ENCODE peak calls at places on chromosomes 2 and 18, in five cellular contexts. B is fibroblast of lung, P is neuronal stem cell, W is A673, S is mucosa of descending colon. O is an unnamed sample. For H3K9me3, the result is how much of the 10 kb centered on the place peaks cover.

GRCh38 chr18:23250893-23251656 is 115.8 kb downstream of the CABLES1 start:
- DNase-seq in B (no peak), P (no peak), W (no peak), S (no peak), O (no peak)

GRCh38 chr2:211086049-211086448 is 529.6 kb downstream of the CPS1 start:
- DNase-seq in B (no peak), P (peak), W (no peak), S (no peak), O (no peak)

GRCh38 chr2:75041226-75041625 is 82.8 kb downstream of the POLE4 start:
- DNase-seq in B (no peak), P (no peak), W (no peak), S (no peak), O (no peak)

GRCh38 chr2:64685430-64685829 is 31.7 kb upstream of the SERTAD2 start:
- DNase-seq in B (no peak), P (no peak), W (no peak), S (no peak), O (peak)

GRCh38 chr2:220241423-220241822 is 614.0 kb downstream of the SLC4A3 start:
- DNase-seq in B (peak), P (no peak), W (no peak), S (no peak), O (no peak)

GRCh38 chr2:229044581-229044980 is 226.5 kb downstream of the PID1 start:
- DNase-seq in B (peak), P (no peak), W (no peak), S (no peak), O (no peak)

GRCh38 chr2:190912731-190913130 is 32.1 kb downstream of the GLS start:
- DNase-seq in B (peak), P (no peak), W (no peak), S (no peak), O (no peak)

GRCh38 chr2:134411828-134412638 is 158.2 kb downstream of the MGAT5 start:
- DNase-seq in B (peak), P (peak), W (peak), S (peak), O (peak)

GRCh38 chr2:85273732-85274731 is 53.8 kb downstream of the TGOLN2 start:
- DNase-seq in B (peak), P (no peak), W (peak), S (no peak), O (peak)

GRCh38 chr2:144701259-144701658 is 181.3 kb upstream of the ZEB2 start:
- DNase-seq in B (no peak), P (no peak), W (no peak), S (no peak), O (no peak)

GRCh38 chr18:57376503-57376902 is 24.1 kb downstream of the ST8SIA3 start:
- DNase-seq in B (no peak), P (no peak), W (no peak), S (no peak), O (no peak)

GRCh38 chr18:37544713-37545112 is 20.9 kb downstream of the CELF4 start:
- DNase-seq in B (no peak), P (no peak), W (no peak), S (peak), O (no peak)

GRCh38 chr18:79250236-79250993 is 145.3 kb upstream of the NFATC1 start:
- DNase-seq in B (peak), P (no peak), W (no peak), S (no peak), O (no peak)

GRCh38 chr2:175282300-175282699 is 100.8 kb upstream of the ATP5MC3 start:
- DNase-seq in B (peak), P (no peak), W (peak), S (no peak), O (peak)

GRCh38 chr2:70069049-70069448 is 18.2 kb upstream of the PCBP1 start:
- DNase-seq in B (peak), P (no peak), W (no peak), S (no peak), O (no peak)

GRCh38 chr18:41753826-41754225 is 201.2 kb upstream of the PIK3C3 start:
- DNase-seq in B (peak), P (no peak), W (no peak), S (no peak), O (peak)

GRCh38 chr2:120912101-120912985 is 176.7 kb downstream of the GLI2 start:
- DNase-seq in B (peak), P (no peak), W (no peak), S (peak), O (peak)

GRCh38 chr2:130371723-130372054 is 15.8 kb downstream of the PTPN18 start:
- DNase-seq in B (no peak), P (no peak), W (no peak), S (no peak), O (no peak)

DNA sequence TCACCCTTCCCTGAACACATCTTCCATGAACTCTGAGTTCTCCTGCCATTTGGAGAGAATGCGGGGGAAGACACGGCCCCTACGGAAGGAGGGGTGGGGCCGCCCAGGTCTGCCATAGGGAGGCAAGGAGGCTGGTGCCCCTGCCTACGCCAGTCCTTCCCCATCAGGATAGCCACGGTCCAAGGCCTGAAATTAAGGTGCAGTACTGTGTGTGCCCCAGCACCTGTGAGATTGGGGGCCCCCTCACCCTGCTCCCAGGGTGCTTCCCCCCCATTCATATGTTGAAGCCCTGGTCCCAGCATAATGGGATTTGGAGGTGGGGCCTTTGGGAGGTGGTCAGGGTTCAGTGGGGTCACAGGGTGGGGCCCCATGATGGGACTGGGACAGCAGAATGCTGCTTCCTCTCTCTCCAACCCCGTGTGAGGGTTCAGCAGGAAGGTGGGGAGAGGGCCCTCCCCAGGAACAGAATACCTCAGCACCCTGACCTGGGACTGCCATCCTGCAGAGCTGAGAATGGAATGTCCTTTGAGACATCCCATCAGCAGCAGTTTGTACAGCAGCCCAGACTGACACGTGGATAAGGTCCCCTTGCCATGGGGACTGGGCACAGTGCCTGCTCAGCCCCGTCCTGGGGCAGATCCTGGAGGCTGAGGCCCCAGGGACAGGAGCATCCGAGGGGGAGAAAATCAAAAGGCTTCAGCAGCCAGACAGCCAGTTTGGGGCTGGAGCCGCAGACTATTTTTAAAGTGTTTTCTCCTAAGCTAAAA is 105.2 kb downstream of the NDUFA10 start:
- DNase-seq in B (no peak), P (no peak), W (no peak), S (no peak), O (no peak)
- H3K9me3 ChIP-seq in B (under half), P (under half), W (under half), S (under half), O (under half)

GRCh38 chr2:56813490-56813889 is 629.7 kb downstream of the CCDC85A start:
- DNase-seq in B (no peak), P (no peak), W (no peak), S (no peak), O (no peak)

GRCh38 chr2:56811401-56811800 is 627.6 kb downstream of the CCDC85A start:
- DNase-seq in B (no peak), P (no peak), W (no peak), S (no peak), O (no peak)

GRCh38 chr2:56812432-56812831 is 628.6 kb downstream of the CCDC85A start:
- DNase-seq in B (no peak), P (no peak), W (no peak), S (no peak), O (peak)

GRCh38 chr2:56816666-56817065 is 632.9 kb downstream of the CCDC85A start:
- DNase-seq in B (no peak), P (no peak), W (no peak), S (no peak), O (no peak)
- H3K9me3 ChIP-seq in B (under half), P (under half), W (under half), S (under half), O (under half)

GRCh38 chr2:96113951-96114350 is 2.4 kb downstream of the ADRA2B start:
- DNase-seq in B (no peak), P (no peak), W (no peak), S (peak), O (no peak)
- H3K9me3 ChIP-seq in B (under half), P (under half), W (under half), S (under half), O (under half)

GRCh38 chr2:57804971-57805370 is 241.6 kb upstream of the VRK2 start:
- DNase-seq in B (no peak), P (no peak), W (no peak), S (no peak), O (no peak)

GRCh38 chr2:57796527-57796926 is 250.1 kb upstream of the VRK2 start:
- DNase-seq in B (no peak), P (peak), W (peak), S (no peak), O (no peak)

GRCh38 chr2:57798346-57798745 is 248.3 kb upstream of the VRK2 start:
- DNase-seq in B (no peak), P (no peak), W (no peak), S (no peak), O (no peak)

GRCh38 chr2:57806449-57806968 is 240.1 kb upstream of the VRK2 start:
- DNase-seq in B (no peak), P (no peak), W (no peak), S (no peak), O (no peak)

GRCh38 chr2:57802243-57802642 is 244.4 kb upstream of the VRK2 start:
- DNase-seq in B (no peak), P (no peak), W (no peak), S (no peak), O (no peak)
- H3K9me3 ChIP-seq in B (under half), P (under half), W (under half), S (under half), O (under half)

GRCh38 chr2:28465148-28465885 is 30.5 kb upstream of the PLB1 start:
- DNase-seq in B (peak), P (no peak), W (no peak), S (no peak), O (no peak)
- H3K9me3 ChIP-seq in B (under half), P (under half), W (under half), S (under half), O (under half)

GRCh38 chr18:35306588-35307250 is 16.7 kb upstream of the ZSCAN30 start:
- DNase-seq in B (no peak), P (no peak), W (no peak), S (no peak), O (no peak)

GRCh38 chr18:35303610-35304009 is 13.6 kb upstream of the ZSCAN30 start:
- DNase-seq in B (no peak), P (no peak), W (no peak), S (no peak), O (no peak)
- H3K9me3 ChIP-seq in B (under half), P (half or more), W (half or more), S (half or more), O (under half)

GRCh38 chr2:12863937-12864336 is 147.2 kb downstream of the TRIB2 start:
- DNase-seq in B (no peak), P (no peak), W (no peak), S (no peak), O (no peak)
- H3K9me3 ChIP-seq in B (under half), P (under half), W (under half), S (under half), O (under half)